ENCODE peak calls at places on chromosomes 12 and 14, in eight cellular contexts. E is activated T-helper 1 cell treated with Interleukin-2 at 50 U/mL for 16 hours; C is smooth muscle cell of the brain vasculature; D is GM06990; Q is naive thymus-derived CD8-positive, alpha-beta T cell; Z is uterus; U is NCI-H1436; H is astrocyte of the spinal cord. I is an unnamed sample.
A peak's percentile ranks its signal among the peaks of the same experiment; 100 is the strongest.

GRCh38 chr12:88267630-88268029 is 125.5 kb downstream of the TMTC3 start:
- DNase-seq in E (no peak), C (no peak), D (no peak), Q (no peak), Z (no peak), U (no peak), H (no peak), I (no peak)

GRCh38 chr12:8871067-8871466 is 43.2 kb upstream of the PHC1 start:
- DNase-seq in E (no peak), C (no peak), D (no peak), Q (no peak), Z (no peak), U (no peak), H (no peak), I (no peak)

GRCh38 chr14:102554835-102555819 is 37.3 kb upstream of the RCOR1 start:
- DNase-seq in E (peak; percentile 30), C (no peak), D (peak; percentile 63), Q (peak; percentile 65), Z (peak; percentile 35), U (peak; percentile 33), H (no peak), I (peak; percentile 60)

GRCh38 chr14:57575482-57575881 is 81.8 kb upstream of the CCDC198 start:
- DNase-seq in E (no peak), C (no peak), D (no peak), Q (no peak), Z (no peak), U (no peak), H (no peak), I (no peak)

GRCh38 chr14:60317609-60318008 is 68.6 kb downstream of the PPM1A start:
- DNase-seq in E (no peak), C (no peak), D (no peak), Q (no peak), Z (no peak), U (peak; percentile 83), H (no peak), I (no peak)

GRCh38 chr12:50568338-50569155 is 63.8 kb downstream of the DIP2B start:
- DNase-seq in E (no peak), C (no peak), D (no peak), Q (no peak), Z (no peak), U (no peak), H (peak; percentile 28), I (no peak)

GRCh38 chr12:106267535-106267934 is 19.7 kb upstream of the CKAP4 start:
- DNase-seq in E (no peak), C (no peak), D (no peak), Q (no peak), Z (no peak), U (no peak), H (no peak), I (no peak)

GRCh38 chr14:91019673-91020072 is 40.8 kb downstream of the RPS6KA5 start:
- DNase-seq in E (no peak), C (no peak), D (no peak), Q (no peak), Z (no peak), U (no peak), H (no peak), I (no peak)

GRCh38 chr14:51963164-51963733 is 26.1 kb upstream of the RTRAF start:
- DNase-seq in E (no peak), C (no peak), D (no peak), Q (no peak), Z (no peak), U (no peak), H (no peak), I (no peak)

GRCh38 chr12:124046206-124046740 is 73.3 kb downstream of the ZNF664 start:
- DNase-seq in E (no peak), C (no peak), D (no peak), Q (no peak), Z (no peak), U (no peak), H (no peak), I (no peak)

GRCh38 chr14:85596562-85596961 is 66.6 kb downstream of the FLRT2 start:
- DNase-seq in E (no peak), C (no peak), D (no peak), Q (no peak), Z (no peak), U (peak; percentile 32), H (no peak), I (no peak)

GRCh38 chr12:112908548-112908947 is 1.8 kb downstream of the OAS1 start:
- DNase-seq in E (no peak), C (no peak), D (no peak), Q (no peak), Z (no peak), U (no peak), H (no peak), I (no peak)

GRCh38 chr12:69392146-69392928 is 32.8 kb downstream of the YEATS4 start:
- DNase-seq in E (no peak), C (no peak), D (peak; percentile 25), Q (no peak), Z (no peak), U (no peak), H (no peak), I (no peak)

GRCh38 chr14:93716410-93717221 is 71.7 kb downstream of the PRIMA1 start:
- DNase-seq in E (no peak), C (no peak), D (no peak), Q (peak; percentile 12), Z (no peak), U (no peak), H (no peak), I (peak; percentile 56)

GRCh38 chr14:92690171-92691011 is 58.0 kb downstream of the LGMN start:
- DNase-seq in E (no peak), C (no peak), D (no peak), Q (no peak), Z (no peak), U (peak; percentile 65), H (peak; percentile 59), I (no peak)

GRCh38 chr12:33817713-33818112 is 204.6 kb upstream of the ALG10 start:
- DNase-seq in E (no peak), C (no peak), D (no peak), Q (no peak), Z (no peak), U (no peak), H (no peak), I (no peak)

GRCh38 chr12:56298828-56299227 is 1.3 kb downstream of the CS start:
- DNase-seq in E (no peak), C (no peak), D (no peak), Q (no peak), Z (no peak), U (no peak), H (no peak), I (no peak)

GRCh38 chr14:76034566-76034965 is 49.0 kb downstream of the IFT43 start:
- DNase-seq in E (no peak), C (no peak), D (no peak), Q (no peak), Z (no peak), U (no peak), H (no peak), I (no peak)

GRCh38 chr14:68816183-68816942 is 23.5 kb upstream of the ZFP36L1 start:
- DNase-seq in E (peak; percentile 86), C (peak; percentile 80), D (peak; percentile 93), Q (peak; percentile 91), Z (peak; percentile 90), U (peak; percentile 79), H (peak; percentile 93), I (peak; percentile 93)

GRCh38 chr12:132003846-132004245 is 54.1 kb downstream of the EP400 start:
- DNase-seq in E (no peak), C (no peak), D (no peak), Q (no peak), Z (no peak), U (no peak), H (peak; percentile 55), I (no peak)

GRCh38 chr12:2890001-2890387 is 697 bp upstream of the TULP3 start:
- DNase-seq in E (no peak), C (no peak), D (no peak), Q (no peak), Z (no peak), U (no peak), H (no peak), I (no peak)

GRCh38 chr12:96404683-96405082 is 4.4 kb upstream of the CDK17 start:
- DNase-seq in E (no peak), C (no peak), D (no peak), Q (no peak), Z (no peak), U (no peak), H (no peak), I (no peak)